ENCODE peak calls at places on chromosomes 2 and 18, in ten cellular contexts. K is transverse colon, Z is trophoblast cell, W is neural progenitor cell, V is neuronal stem cell, O is mammary epithelial cell, E is sigmoid colon, P is ovary, G is endothelial cell of umbilical vein, D is GM23248. S is an unnamed sample. For H3K4me1, the result is how much of the 10 kb centered on the place peaks cover.

GRCh38 chr2:61582191-61582590 is 44.0 kb upstream of the XPO1 start:
- DNase-seq in K (no peak), Z (no peak), W (peak), V (no peak), O (peak), E (no peak), P (no peak), G (no peak), D (no peak), S (no peak)

GRCh38 chr18:27665264-27665799 is 480.2 kb upstream of the CHST9 start:
- DNase-seq in K (no peak), Z (peak), W (peak), V (no peak), O (no peak), E (no peak), P (no peak), G (no peak), D (no peak), S (no peak)

GRCh38 chr2:16666453-16666801 is 793 bp upstream of the CYRIA start:
- DNase-seq in K (no peak), Z (peak), W (no peak), V (no peak), O (no peak), E (no peak), P (no peak), G (peak), D (no peak), S (no peak)

GRCh38 chr18:1914489-1914888 is 656.8 kb downstream of the METTL4 start:
- DNase-seq in K (no peak), Z (peak), W (no peak), V (no peak), O (peak), E (no peak), P (no peak), G (no peak), D (no peak), S (no peak)

GRCh38 chr2:31079665-31080064 is 58.6 kb downstream of the GALNT14 start:
- DNase-seq in K (no peak), Z (no peak), W (peak), V (peak), O (no peak), E (no peak), P (no peak), G (no peak), D (no peak), S (no peak)

GRCh38 chr2:174590928-174591648 is 6.5 kb downstream of the WIPF1 start:
- DNase-seq in K (no peak), Z (no peak), W (no peak), V (no peak), O (no peak), E (no peak), P (no peak), G (no peak), D (peak), S (no peak)

GRCh38 chr2:191677646-191678436 is at the start of gene NABP1:
- DNase-seq in K (peak), Z (peak), W (peak), V (peak), O (peak), E (peak), P (peak), G (peak), D (peak), S (peak)

GRCh38 chr2:196341318-196341841 is 170.0 kb upstream of the STK17B start:
- DNase-seq in K (no peak), Z (no peak), W (no peak), V (no peak), O (no peak), E (no peak), P (no peak), G (no peak), D (no peak), S (no peak)

GRCh38 chr18:23684515-23685197 is 4.6 kb upstream of the LAMA3 start:
- DNase-seq in K (no peak), Z (no peak), W (no peak), V (no peak), O (no peak), E (no peak), P (no peak), G (no peak), D (peak), S (no peak)

GRCh38 chr2:219645631-219646527 is 18.4 kb downstream of the SLC4A3 start:
- DNase-seq in K (no peak), Z (peak), W (no peak), V (no peak), O (peak), E (no peak), P (peak), G (no peak), D (peak), S (no peak)

GRCh38 chr2:67304300-67304890 is 92.7 kb upstream of the ETAA1 start:
- DNase-seq in K (no peak), Z (no peak), W (no peak), V (no peak), O (peak), E (no peak), P (no peak), G (no peak), D (no peak), S (no peak)

GRCh38 chr2:205814039-205814364 is 131.7 kb downstream of the NRP2 start:
- DNase-seq in K (no peak), Z (peak), W (no peak), V (no peak), O (peak), E (no peak), P (no peak), G (peak), D (no peak), S (no peak)

GRCh38 chr18:46567196-46567595 is 89.8 kb downstream of the LOXHD1 start:
- DNase-seq in K (no peak), Z (no peak), W (no peak), V (no peak), O (no peak), E (no peak), P (no peak), G (no peak), D (no peak), S (no peak)

GRCh38 chr18:74722237-74722636 is 124.6 kb downstream of the ZNF407 start:
- DNase-seq in K (no peak), Z (peak), W (no peak), V (no peak), O (peak), E (no peak), P (no peak), G (peak), D (peak), S (no peak)

GRCh38 chr2:71923143-71923525 is 224.5 kb downstream of the CYP26B1 start:
- DNase-seq in K (no peak), Z (no peak), W (no peak), V (no peak), O (no peak), E (no peak), P (no peak), G (no peak), D (peak), S (no peak)

GRCh38 chr2:166972418-166972817 is 84.1 kb downstream of the XIRP2 start:
- DNase-seq in K (no peak), Z (no peak), W (no peak), V (no peak), O (no peak), E (no peak), P (no peak), G (no peak), D (no peak), S (no peak)

GRCh38 chr2:20629581-20630291 is 21.2 kb downstream of the HS1BP3 start:
- DNase-seq in K (no peak), Z (no peak), W (no peak), V (no peak), O (no peak), E (no peak), P (no peak), G (no peak), D (no peak), S (peak)

GRCh38 chr2:101893676-101894381 is 97.9 kb upstream of the IL1R2 start:
- DNase-seq in K (no peak), Z (no peak), W (peak), V (peak), O (no peak), E (no peak), P (no peak), G (no peak), D (peak), S (no peak)
- H3K27ac ChIP-seq in K (no peak), Z (no peak), W (no peak), V (no peak), O (no peak), E (no peak), P (no peak), G (no peak), D (no peak), S (no peak)

DNA sequence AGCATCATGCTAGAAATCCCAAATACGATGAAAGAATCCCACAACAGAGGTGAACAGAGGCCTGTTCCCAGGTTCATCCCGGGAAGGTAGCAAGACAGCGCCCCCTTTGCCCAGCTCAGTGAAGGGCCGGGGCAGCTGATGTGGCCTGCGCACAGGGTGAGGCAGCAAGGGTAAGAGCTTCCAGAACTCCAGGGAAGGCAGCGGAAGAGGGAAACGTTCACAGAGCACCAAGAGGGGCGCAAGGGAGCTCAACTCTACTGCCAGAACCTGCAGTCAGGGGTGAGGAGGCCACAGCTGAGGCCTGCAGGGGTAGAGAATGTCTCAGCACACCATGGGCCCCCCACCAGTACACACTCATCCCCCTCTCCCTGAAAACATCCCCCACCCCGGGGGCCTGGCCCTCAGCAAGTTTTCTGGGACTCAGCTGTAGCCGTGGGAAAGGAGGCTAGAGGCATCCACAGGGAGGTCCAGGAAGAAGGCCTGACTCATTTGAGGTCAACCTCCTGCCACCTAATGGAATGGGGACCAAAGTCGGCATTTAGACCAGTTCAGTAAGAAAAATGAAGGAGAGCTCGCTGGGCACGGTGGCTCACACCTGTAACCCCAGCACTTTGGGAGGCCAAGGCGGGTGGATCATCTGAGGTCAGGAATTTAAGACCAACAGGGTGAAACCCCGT is 95.6 kb upstream of the ASAP2 start:
- DNase-seq in K (no peak), Z (no peak), W (peak), V (peak), O (no peak), E (no peak), P (no peak), G (no peak), D (peak), S (no peak)
- H3K4me1 ChIP-seq in K (under half), Z (under half), W (under half), V (under half), O (under half), E (under half), P (under half), G (under half), D (under half), S (under half)

DNA sequence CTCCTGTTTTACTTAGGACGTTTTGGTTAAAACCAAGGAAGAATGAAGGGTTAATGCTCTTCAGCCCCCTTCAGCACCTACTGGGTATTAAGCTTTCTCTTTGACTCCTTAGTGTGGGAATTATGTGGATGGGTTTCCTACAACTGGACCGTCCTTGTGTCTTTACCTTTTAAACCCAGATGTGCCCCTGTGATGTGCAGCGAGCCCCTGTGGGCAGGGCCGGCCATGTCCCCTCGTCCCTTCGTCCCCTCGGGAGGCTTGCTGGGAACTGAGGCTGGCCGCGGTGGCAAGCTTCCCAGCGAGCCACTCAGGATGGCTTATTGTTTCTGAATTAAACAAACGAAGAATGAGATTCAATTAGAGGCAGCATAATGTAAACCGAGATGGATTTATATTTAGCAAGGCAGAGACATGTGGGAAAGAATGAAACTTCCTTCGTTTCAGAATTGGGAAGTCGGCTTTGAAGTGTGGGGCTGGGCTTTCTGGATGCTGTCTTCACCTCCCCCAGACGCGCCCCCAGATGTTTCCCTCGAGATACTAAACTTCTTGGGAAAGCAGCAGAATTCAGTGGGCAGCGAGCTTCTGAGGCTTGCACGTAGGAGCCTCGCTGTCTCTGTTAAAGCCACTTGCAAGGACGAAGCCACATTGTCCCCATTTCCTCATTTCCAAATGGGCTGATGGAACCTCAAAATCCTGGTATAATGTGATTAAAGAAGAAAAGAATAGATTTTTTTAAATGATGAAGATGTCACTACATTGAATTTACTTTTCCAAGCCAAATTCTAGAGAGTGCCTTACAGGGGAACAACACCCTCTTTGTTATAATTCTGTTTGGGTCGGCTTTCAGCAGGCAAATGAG is 146.0 kb downstream of the VAPA start:
- DNase-seq in K (no peak), Z (no peak), W (no peak), V (no peak), O (no peak), E (no peak), P (peak), G (no peak), D (no peak), S (no peak)
- H3K27ac ChIP-seq in K (peak), Z (no peak), W (no peak), V (no peak), O (no peak), E (peak), P (peak), G (no peak), D (no peak), S (no peak)

GRCh38 chr2:203886579-203887230 is 19.1 kb downstream of the CTLA4 start:
- DNase-seq in K (no peak), Z (peak), W (no peak), V (no peak), O (no peak), E (no peak), P (no peak), G (no peak), D (no peak), S (no peak)
- H3K4me1 ChIP-seq in K (under half), Z (under half), W (under half), V (under half), O (under half), E (under half), P (under half), G (under half), D (under half), S (under half)

DNA sequence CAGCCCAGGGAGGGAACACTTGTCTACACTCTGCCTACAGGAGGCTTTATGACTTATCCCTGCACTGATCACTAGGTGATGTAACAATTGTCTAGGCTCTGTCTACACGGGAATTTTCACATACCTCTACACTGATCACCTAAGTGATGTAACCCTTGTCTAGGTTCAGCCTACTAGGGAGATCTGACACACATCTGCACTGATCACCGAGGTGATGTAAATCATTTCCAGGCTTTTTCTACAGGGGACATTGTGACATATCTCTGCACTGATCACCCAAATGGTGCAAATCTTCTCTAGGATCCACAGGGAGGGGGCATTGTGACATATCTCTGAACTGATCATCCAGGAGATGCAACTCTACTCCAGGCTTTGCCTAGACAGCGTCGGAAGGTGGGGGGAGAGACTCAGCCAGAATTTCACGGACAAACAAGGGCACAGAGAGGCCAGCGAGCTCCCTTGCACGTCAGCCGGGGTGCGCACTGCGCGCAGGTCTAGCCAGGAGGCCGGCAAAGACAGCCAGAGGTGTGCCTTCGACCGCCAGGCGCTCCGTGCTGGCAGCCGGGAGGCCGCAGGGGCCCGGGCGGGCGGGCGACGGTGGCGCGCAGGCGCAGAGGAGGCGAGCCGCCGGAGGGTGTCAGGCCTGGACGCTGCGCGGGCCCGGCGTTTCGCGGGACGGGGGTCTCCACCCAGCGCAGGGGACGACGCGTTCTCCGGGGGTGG is 46.9 kb upstream of the USP14 start:
- DNase-seq in K (peak), Z (peak), W (peak), V (peak), O (peak), E (peak), P (peak), G (peak), D (peak), S (peak)
- H3K27ac ChIP-seq in K (no peak), Z (no peak), W (no peak), V (peak), O (peak), E (peak), P (peak), G (no peak), D (no peak), S (no peak)

DNA sequence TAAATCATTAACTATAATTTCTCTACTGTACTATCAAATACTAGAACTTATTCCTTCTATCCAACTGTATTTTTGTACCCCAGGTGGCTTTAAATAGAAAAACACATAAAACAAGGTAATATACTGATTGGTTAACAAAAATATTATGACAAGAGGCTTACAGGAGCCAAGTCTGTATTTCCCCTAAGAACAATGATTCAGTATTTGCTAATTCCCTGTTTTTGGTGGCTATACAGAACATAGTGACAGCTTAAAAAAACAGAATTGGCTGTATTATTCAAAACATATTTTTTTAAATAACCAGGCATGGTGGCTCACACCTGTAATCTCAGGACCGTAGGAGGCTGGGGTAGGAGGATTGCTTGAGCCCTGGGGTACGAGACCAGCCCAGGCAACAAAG is 16.3 kb downstream of the RTN4 start:
- DNase-seq in K (no peak), Z (no peak), W (no peak), V (no peak), O (no peak), E (no peak), P (no peak), G (peak), D (no peak), S (no peak)
- H3K4me1 ChIP-seq in K (under half), Z (under half), W (under half), V (under half), O (under half), E (under half), P (under half), G (under half), D (under half), S (under half)

GRCh38 chr2:38793511-38793910 is 15.5 kb downstream of the GEMIN6 start:
- DNase-seq in K (no peak), Z (peak), W (no peak), V (no peak), O (no peak), E (no peak), P (no peak), G (no peak), D (no peak), S (no peak)

GRCh38 chr2:38794235-38794946 is 16.4 kb downstream of the GEMIN6 start:
- DNase-seq in K (no peak), Z (no peak), W (no peak), V (no peak), O (no peak), E (no peak), P (no peak), G (no peak), D (no peak), S (no peak)

GRCh38 chr2:38797276-38797675 is 19.3 kb downstream of the GEMIN6 start:
- DNase-seq in K (no peak), Z (peak), W (no peak), V (no peak), O (no peak), E (no peak), P (no peak), G (peak), D (no peak), S (no peak)

GRCh38 chr2:38792751-38793150 is 14.7 kb downstream of the GEMIN6 start:
- DNase-seq in K (no peak), Z (peak), W (no peak), V (no peak), O (no peak), E (no peak), P (no peak), G (no peak), D (no peak), S (no peak)

GRCh38 chr2:38797953-38798352 is 19.9 kb downstream of the GEMIN6 start:
- DNase-seq in K (no peak), Z (peak), W (no peak), V (no peak), O (no peak), E (no peak), P (no peak), G (no peak), D (no peak), S (no peak)
- H3K27ac ChIP-seq in K (no peak), Z (peak), W (no peak), V (no peak), O (no peak), E (no peak), P (no peak), G (peak), D (no peak), S (no peak)

S was measured in right lobe of liver.